ENCODE peak calls at places on chromosomes 5 and 9, in ten cellular contexts. R, P, Z, N, L, H, T, G, U and V are unnamed samples.

GRCh38 chr5:132828846-132829494 is 1.5 kb downstream of the SHROOM1 start:
- DNase-seq in R (no peak), P (no peak), Z (no peak), N (no peak), L (peak), H (no peak), T (no peak), G (no peak), U (no peak), V (no peak)

GRCh38 chr5:135894789-135895188 is 852 bp downstream of the IL9 start:
- DNase-seq in R (peak), P (no peak), Z (no peak), N (no peak), L (no peak), H (no peak), T (no peak), G (no peak), U (no peak), V (no peak)

GRCh38 chr9:89923961-89924504 is 319.2 kb downstream of the GADD45G start:
- DNase-seq in R (peak), P (no peak), Z (no peak), N (no peak), L (no peak), H (no peak), T (no peak), G (peak), U (no peak), V (no peak)

GRCh38 chr9:134163374-134164196 is 779 bp downstream of the RNU6ATAC start:
- DNase-seq in R (no peak), P (no peak), Z (peak), N (peak), L (peak), H (peak), T (peak), G (peak), U (peak), V (peak)

GRCh38 chr5:142474426-142474825 is 149.6 kb upstream of the SPRY4 start:
- DNase-seq in R (no peak), P (no peak), Z (no peak), N (no peak), L (no peak), H (no peak), T (no peak), G (peak), U (no peak), V (no peak)

GRCh38 chr5:151703227-151703626 is 16.5 kb upstream of the SPARC start:
- DNase-seq in R (no peak), P (no peak), Z (no peak), N (no peak), L (no peak), H (no peak), T (no peak), G (no peak), U (peak), V (no peak)

GRCh38 chr5:150217041-150217440 is 27.2 kb downstream of the SLC6A7 start:
- DNase-seq in R (no peak), P (no peak), Z (no peak), N (no peak), L (peak), H (no peak), T (peak), G (no peak), U (no peak), V (no peak)

GRCh38 chr5:178455480-178455835 is 134.7 kb downstream of the COL23A1 start:
- DNase-seq in R (no peak), P (no peak), Z (no peak), N (no peak), L (no peak), H (no peak), T (no peak), G (no peak), U (no peak), V (no peak)

GRCh38 chr5:167346461-167346860 is 945.0 kb upstream of the WWC1 start:
- DNase-seq in R (no peak), P (no peak), Z (no peak), N (no peak), L (no peak), H (no peak), T (no peak), G (no peak), U (no peak), V (no peak)

GRCh38 chr5:53031695-53032096 is 42.5 kb downstream of the ITGA2 start:
- DNase-seq in R (peak), P (no peak), Z (no peak), N (no peak), L (no peak), H (no peak), T (no peak), G (peak), U (no peak), V (peak)

GRCh38 chr9:125784286-125785049 is 37.3 kb downstream of the PBX3 start:
- DNase-seq in R (no peak), P (no peak), Z (no peak), N (no peak), L (no peak), H (no peak), T (no peak), G (peak), U (no peak), V (no peak)

GRCh38 chr5:150672237-150672883 is 11.3 kb downstream of the MYOZ3 start:
- DNase-seq in R (no peak), P (peak), Z (peak), N (peak), L (peak), H (peak), T (peak), G (peak), U (peak), V (peak)

GRCh38 chr5:55220433-55221185 is 6.5 kb downstream of the MCIDAS start:
- DNase-seq in R (no peak), P (no peak), Z (no peak), N (peak), L (peak), H (no peak), T (peak), G (no peak), U (peak), V (peak)

GRCh38 chr5:179131886-179132585 is 71.9 kb downstream of the ZNF354C start:
- DNase-seq in R (no peak), P (no peak), Z (no peak), N (no peak), L (no peak), H (no peak), T (no peak), G (no peak), U (no peak), V (no peak)

GRCh38 chr5:89769975-89770374 is 639.6 kb downstream of the CETN3 start:
- DNase-seq in R (no peak), P (no peak), Z (no peak), N (no peak), L (no peak), H (no peak), T (no peak), G (peak), U (no peak), V (no peak)

GRCh38 chr5:169716287-169716686 is 79.2 kb downstream of the DOCK2 start:
- DNase-seq in R (no peak), P (no peak), Z (no peak), N (no peak), L (no peak), H (no peak), T (no peak), G (peak), U (no peak), V (no peak)

GRCh38 chr9:99748251-99748650 is 73.4 kb upstream of the NR4A3 start:
- DNase-seq in R (no peak), P (no peak), Z (no peak), N (no peak), L (no peak), H (no peak), T (no peak), G (no peak), U (no peak), V (no peak)

GRCh38 chr9:122389799-122390481 is 19.1 kb downstream of the PTGS1 start:
- DNase-seq in R (no peak), P (peak), Z (no peak), N (no peak), L (no peak), H (no peak), T (no peak), G (peak), U (no peak), V (no peak)

GRCh38 chr5:174231961-174232487 is 186.5 kb downstream of the NSG2 start:
- DNase-seq in R (no peak), P (peak), Z (no peak), N (no peak), L (no peak), H (peak), T (no peak), G (peak), U (no peak), V (no peak)

GRCh38 chr9:106143781-106144180 is 449.4 kb downstream of the TMEM38B start:
- DNase-seq in R (no peak), P (no peak), Z (no peak), N (no peak), L (no peak), H (no peak), T (no peak), G (no peak), U (no peak), V (no peak)

GRCh38 chr5:34583167-34583566 is 73.0 kb upstream of the RAI14 start:
- DNase-seq in R (no peak), P (no peak), Z (no peak), N (no peak), L (no peak), H (no peak), T (no peak), G (no peak), U (no peak), V (no peak)

GRCh38 chr5:140219068-140219971 is 44.3 kb downstream of the CYSTM1 start:
- DNase-seq in R (peak), P (no peak), Z (no peak), N (no peak), L (peak), H (no peak), T (no peak), G (no peak), U (no peak), V (peak)

GRCh38 chr5:6905883-6906282 is 192.7 kb downstream of the TENT4A start:
- DNase-seq in R (no peak), P (no peak), Z (peak), N (no peak), L (no peak), H (peak), T (no peak), G (no peak), U (no peak), V (no peak)

GRCh38 chr5:6582507-6583048 is 50.3 kb downstream of the NSUN2 start:
- DNase-seq in R (no peak), P (no peak), Z (no peak), N (no peak), L (no peak), H (no peak), T (no peak), G (no peak), U (no peak), V (no peak)

GRCh38 chr9:134724231-134724911 is 82.8 kb downstream of the COL5A1 start:
- DNase-seq in R (no peak), P (no peak), Z (peak), N (no peak), L (peak), H (no peak), T (no peak), G (peak), U (no peak), V (no peak)

GRCh38 chr9:93304574-93305496 is 120.9 kb downstream of the WNK2 start:
- DNase-seq in R (peak), P (peak), Z (peak), N (peak), L (peak), H (peak), T (peak), G (peak), U (peak), V (peak)

DNA sequence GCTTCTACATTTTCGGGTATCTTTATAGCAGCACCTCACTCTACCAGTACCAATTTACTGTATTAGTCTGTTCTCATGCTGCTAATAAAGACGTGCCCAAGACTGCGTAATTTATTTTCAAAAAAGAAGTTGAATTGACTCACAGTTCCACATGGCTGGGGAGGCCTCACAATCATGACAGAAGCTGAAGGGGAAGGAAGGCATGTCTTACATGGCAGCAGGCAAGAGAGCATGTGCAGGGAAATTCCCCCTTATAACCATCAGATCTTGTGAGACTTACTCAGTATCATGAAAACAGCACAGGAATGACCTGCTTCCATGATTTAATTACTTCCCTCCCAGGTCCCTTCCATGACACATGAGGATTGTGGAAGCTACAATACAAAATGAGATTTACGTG is 602.6 kb upstream of the DAB2 start:
- DNase-seq in R (no peak), P (no peak), Z (no peak), N (no peak), L (no peak), H (no peak), T (no peak), G (no peak), U (no peak), V (no peak)
- TF ChIP-seq CTCF in R (no peak), P (no peak), Z (no peak), N (no peak), L (no peak), H (no peak), T (no peak), G (no peak), U (no peak), V (no peak)

GRCh38 chr5:63820557-63820956 is 141.7 kb downstream of the HTR1A start:
- DNase-seq in R (no peak), P (no peak), Z (no peak), N (no peak), L (no peak), H (no peak), T (no peak), G (no peak), U (no peak), V (peak)

GRCh38 chr5:63825984-63826383 is 136.3 kb downstream of the HTR1A start:
- DNase-seq in R (no peak), P (no peak), Z (no peak), N (no peak), L (no peak), H (no peak), T (no peak), G (no peak), U (no peak), V (no peak)

GRCh38 chr5:63822633-63823032 is 139.6 kb downstream of the HTR1A start:
- DNase-seq in R (no peak), P (no peak), Z (no peak), N (no peak), L (no peak), H (no peak), T (no peak), G (no peak), U (no peak), V (no peak)
- TF ChIP-seq CTCF in R (no peak), P (no peak), Z (no peak), N (no peak), L (no peak), H (no peak), T (no peak), G (no peak), U (no peak), V (no peak)

GRCh38 chr5:56311306-56311904 is 78.3 kb upstream of the ANKRD55 start:
- DNase-seq in R (no peak), P (no peak), Z (no peak), N (no peak), L (no peak), H (no peak), T (no peak), G (no peak), U (no peak), V (no peak)

GRCh38 chr5:56313004-56313531 is 79.9 kb upstream of the ANKRD55 start:
- DNase-seq in R (no peak), P (no peak), Z (no peak), N (no peak), L (no peak), H (no peak), T (no peak), G (no peak), U (no peak), V (no peak)

GRCh38 chr5:56316302-56316994 is 83.3 kb upstream of the ANKRD55 start:
- DNase-seq in R (no peak), P (no peak), Z (no peak), N (no peak), L (no peak), H (no peak), T (no peak), G (no peak), U (no peak), V (no peak)

GRCh38 chr5:56313596-56313995 is 80.5 kb upstream of the ANKRD55 start:
- DNase-seq in R (no peak), P (no peak), Z (no peak), N (no peak), L (no peak), H (no peak), T (no peak), G (no peak), U (no peak), V (no peak)

GRCh38 chr5:56314536-56314935 is 81.4 kb upstream of the ANKRD55 start:
- DNase-seq in R (peak), P (no peak), Z (peak), N (peak), L (no peak), H (no peak), T (no peak), G (no peak), U (peak), V (peak)
- TF ChIP-seq CTCF in R (peak), P (no peak), Z (peak), N (peak), L (no peak), H (peak), T (no peak), G (peak), U (no peak), V (peak)

DNA sequence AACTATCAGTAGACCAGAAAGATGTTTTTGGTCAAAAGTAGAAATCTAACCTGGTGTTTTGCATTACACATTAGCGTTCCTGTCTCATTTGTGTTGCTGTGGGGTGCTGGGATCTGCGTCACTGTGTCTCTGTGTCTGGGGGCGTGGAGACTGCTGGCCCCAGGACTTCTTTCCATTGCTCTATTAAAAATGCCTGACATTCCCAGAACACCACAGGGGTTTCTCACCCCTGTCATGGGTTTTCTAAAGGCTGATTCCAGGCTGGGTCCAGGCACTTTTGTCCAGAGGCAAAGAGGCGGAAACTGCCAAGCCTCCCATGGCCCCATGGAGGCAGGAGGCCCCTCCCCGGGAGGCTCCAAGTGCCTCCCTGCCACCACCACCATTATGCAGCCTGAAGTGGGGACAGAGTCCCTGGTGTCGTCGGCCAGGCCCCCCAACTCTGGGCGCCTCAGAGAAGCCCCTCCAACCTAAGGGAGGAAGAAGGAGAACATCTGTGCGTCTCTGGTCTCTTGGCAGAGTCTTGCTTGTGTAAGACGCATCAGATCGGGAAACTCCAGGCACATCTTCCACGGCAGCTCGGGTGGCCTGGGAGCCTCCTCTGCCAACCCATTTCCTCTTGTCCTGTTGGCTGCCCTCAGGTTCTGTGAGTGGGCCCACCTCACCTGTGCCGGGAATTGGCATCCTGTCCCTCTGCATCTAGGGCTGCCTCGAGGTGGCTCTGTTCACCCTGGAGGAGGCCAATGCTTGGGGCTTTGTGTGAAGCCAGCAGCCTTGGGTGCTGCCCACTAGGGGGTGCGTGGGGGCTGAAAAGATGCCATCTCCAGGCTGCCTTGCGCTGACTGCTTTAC is 13.8 kb upstream of the PLEKHG4B start:
- DNase-seq in R (peak), P (no peak), Z (peak), N (peak), L (no peak), H (no peak), T (peak), G (peak), U (no peak), V (peak)
- TF ChIP-seq CTCF in R (peak), P (no peak), Z (peak), N (peak), L (no peak), H (peak), T (no peak), G (peak), U (peak), V (peak)

DNA sequence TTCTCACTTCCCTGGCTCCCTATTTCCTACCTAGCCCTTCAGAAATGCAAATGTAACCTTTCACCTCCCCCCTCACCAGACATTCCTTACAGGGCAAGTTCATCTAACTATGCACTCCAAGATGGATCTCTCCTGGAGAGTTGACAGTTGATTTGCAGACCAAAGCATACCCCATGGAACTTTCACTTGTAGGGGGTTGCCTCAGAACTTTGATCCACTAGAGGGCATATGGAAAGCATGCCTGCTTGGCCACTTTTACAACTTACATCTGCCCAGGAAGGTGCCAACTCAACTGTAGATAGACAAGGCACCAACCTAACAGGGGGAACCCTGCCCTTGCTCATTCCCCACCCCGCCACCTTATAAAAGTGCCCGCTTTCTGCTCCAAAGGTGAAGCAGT is 187.8 kb downstream of the NXNL2 start:
- DNase-seq in R (no peak), P (no peak), Z (no peak), N (no peak), L (no peak), H (no peak), T (no peak), G (peak), U (no peak), V (peak)
- TF ChIP-seq CTCF in R (no peak), P (peak), Z (peak), N (peak), L (no peak), H (peak), T (no peak), G (peak), U (no peak), V (peak)

GRCh38 chr9:115595951-115596742 is 478.2 kb upstream of the TNC start:
- DNase-seq in R (no peak), P (no peak), Z (no peak), N (peak), L (no peak), H (no peak), T (no peak), G (peak), U (no peak), V (peak)
- TF ChIP-seq CTCF in R (no peak), P (no peak), Z (no peak), N (no peak), L (no peak), H (no peak), T (no peak), G (no peak), U (no peak), V (no peak)

DNA sequence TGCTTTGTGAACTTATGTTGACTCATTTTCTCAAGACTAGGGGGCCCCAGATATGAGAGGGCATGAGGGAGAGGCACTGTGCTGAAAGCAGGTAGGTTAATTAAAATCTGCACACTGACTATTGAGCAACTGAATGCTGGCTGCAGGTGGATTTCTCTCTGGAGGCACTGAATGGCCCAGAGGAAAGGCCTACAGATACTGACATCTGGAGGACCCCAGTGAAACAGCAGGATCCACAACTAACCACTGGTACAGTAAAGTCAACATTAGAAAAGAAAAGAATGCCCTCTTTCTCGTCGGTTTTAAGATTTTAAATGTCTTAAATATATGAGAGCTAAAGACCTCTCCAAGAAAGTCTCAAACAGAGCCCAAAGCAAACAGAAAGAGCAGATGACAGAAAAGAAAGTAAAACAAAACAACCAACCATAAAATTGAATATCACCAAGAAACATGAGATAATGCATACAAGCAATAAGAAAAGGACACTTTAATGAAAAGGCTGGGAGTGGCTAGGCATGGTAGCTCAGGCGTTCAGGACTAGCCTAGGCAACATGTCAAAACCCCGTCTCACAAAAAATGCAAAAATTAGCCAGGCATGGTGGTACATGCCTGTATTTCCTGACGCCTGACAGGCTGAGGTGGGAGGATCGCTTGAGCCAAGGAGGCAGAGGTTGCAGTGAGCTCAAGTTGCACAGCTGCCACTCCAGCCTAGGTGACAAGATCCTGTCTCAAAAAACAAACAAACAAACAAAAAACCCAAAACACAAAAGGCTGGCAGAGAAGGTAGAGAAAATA is 43.3 kb downstream of the PUM3 start:
- DNase-seq in R (peak), P (no peak), Z (no peak), N (peak), L (no peak), H (no peak), T (no peak), G (no peak), U (no peak), V (peak)
- TF ChIP-seq CTCF in R (peak), P (no peak), Z (peak), N (peak), L (peak), H (peak), T (no peak), G (peak), U (no peak), V (peak)